ENCODE peak calls at places on chromosomes 12 and 14, in seven cellular contexts. One of them, this sample, is unnamed.

GRCh38 chr12:117484901-117485300 is 123.5 kb upstream of the NOS1 start:
- DNase-seq in K562: no peak
- DNase-seq in GM12878: no peak
- DNase-seq in HCT116: no peak
- DNase-seq in HepG2: no peak
- DNase-seq in SK-N-SH: no peak
- DNase-seq in H1: no peak
- DNase-seq in this sample: no peak

GRCh38 chr14:69715725-69716482 is 51.0 kb upstream of the SRSF5 start:
- DNase-seq in K562: no peak
- DNase-seq in GM12878: no peak
- DNase-seq in HCT116: no peak
- DNase-seq in HepG2: no peak
- DNase-seq in SK-N-SH: peak; percentile 80
- DNase-seq in H1: no peak
- DNase-seq in this sample: no peak

GRCh38 chr12:25557830-25558436 is 4.8 kb upstream of the LMNTD1 start:
- DNase-seq in K562: peak; percentile 44
- DNase-seq in GM12878: no peak
- DNase-seq in HCT116: peak; percentile 54
- DNase-seq in HepG2: peak; percentile 11
- DNase-seq in SK-N-SH: peak; percentile 8
- DNase-seq in H1: no peak
- DNase-seq in this sample: no peak

GRCh38 chr12:43711348-43711747 is 47.2 kb downstream of the PUS7L start:
- DNase-seq in K562: no peak
- DNase-seq in GM12878: no peak
- DNase-seq in HCT116: no peak
- DNase-seq in HepG2: no peak
- DNase-seq in SK-N-SH: no peak
- DNase-seq in H1: no peak
- DNase-seq in this sample: no peak

GRCh38 chr12:87196329-87196728 is 832.9 kb downstream of the C12orf50 start:
- DNase-seq in K562: no peak
- DNase-seq in GM12878: no peak
- DNase-seq in HCT116: no peak
- DNase-seq in HepG2: no peak
- DNase-seq in SK-N-SH: no peak
- DNase-seq in H1: no peak
- DNase-seq in this sample: no peak

GRCh38 chr14:35051796-35052195 is 5.7 kb downstream of the FAM177A1 start:
- DNase-seq in K562: no peak
- DNase-seq in GM12878: no peak
- DNase-seq in HCT116: no peak
- DNase-seq in HepG2: peak; percentile 89
- DNase-seq in SK-N-SH: no peak
- DNase-seq in H1: no peak
- DNase-seq in this sample: no peak

GRCh38 chr12:53699673-53700015 is 23.8 kb upstream of the ATP5MC2 start:
- DNase-seq in K562: no peak
- DNase-seq in GM12878: no peak
- DNase-seq in HCT116: no peak
- DNase-seq in HepG2: no peak
- DNase-seq in SK-N-SH: no peak
- DNase-seq in H1: no peak
- DNase-seq in this sample: no peak

GRCh38 chr12:25504744-25505143 is 48.3 kb downstream of the LMNTD1 start:
- DNase-seq in K562: no peak
- DNase-seq in GM12878: no peak
- DNase-seq in HCT116: no peak
- DNase-seq in HepG2: no peak
- DNase-seq in SK-N-SH: no peak
- DNase-seq in H1: no peak
- DNase-seq in this sample: no peak

GRCh38 chr12:6341439-6342139 is at the start of gene TNFRSF1A:
- DNase-seq in K562: peak; percentile 84
- DNase-seq in GM12878: no peak
- DNase-seq in HCT116: no peak
- DNase-seq in HepG2: peak; percentile 65
- DNase-seq in SK-N-SH: peak; percentile 83
- DNase-seq in H1: no peak
- DNase-seq in this sample: no peak

GRCh38 chr14:70292716-70293115 is 66.8 kb downstream of the COX16 start:
- DNase-seq in K562: no peak
- DNase-seq in GM12878: no peak
- DNase-seq in HCT116: no peak
- DNase-seq in HepG2: no peak
- DNase-seq in SK-N-SH: no peak
- DNase-seq in H1: no peak
- DNase-seq in this sample: no peak

GRCh38 chr12:76236640-76237039 is 111.6 kb downstream of the BBS10 start:
- DNase-seq in K562: no peak
- DNase-seq in GM12878: no peak
- DNase-seq in HCT116: peak; percentile 58
- DNase-seq in HepG2: peak; percentile 12
- DNase-seq in SK-N-SH: no peak
- DNase-seq in H1: peak; percentile 8
- DNase-seq in this sample: peak; percentile 63

GRCh38 chr14:32950584-32950983 is 11.9 kb downstream of the NPAS3 start:
- DNase-seq in K562: no peak
- DNase-seq in GM12878: no peak
- DNase-seq in HCT116: no peak
- DNase-seq in HepG2: no peak
- DNase-seq in SK-N-SH: no peak
- DNase-seq in H1: no peak
- DNase-seq in this sample: no peak

GRCh38 chr12:72077111-72077820 is 138.6 kb downstream of the TPH2 start:
- DNase-seq in K562: no peak
- DNase-seq in GM12878: no peak
- DNase-seq in HCT116: no peak
- DNase-seq in HepG2: no peak
- DNase-seq in SK-N-SH: no peak
- DNase-seq in H1: no peak
- DNase-seq in this sample: no peak

GRCh38 chr14:51604078-51604477 is 47.6 kb upstream of the FRMD6 start:
- DNase-seq in K562: no peak
- DNase-seq in GM12878: no peak
- DNase-seq in HCT116: no peak
- DNase-seq in HepG2: no peak
- DNase-seq in SK-N-SH: no peak
- DNase-seq in H1: no peak
- DNase-seq in this sample: no peak

GRCh38 chr12:52235822-52236291 is 2.8 kb downstream of the KRT7 start:
- DNase-seq in K562: no peak
- DNase-seq in GM12878: no peak
- DNase-seq in HCT116: no peak
- DNase-seq in HepG2: no peak
- DNase-seq in SK-N-SH: peak; percentile 9
- DNase-seq in H1: no peak
- DNase-seq in this sample: no peak

GRCh38 chr14:20376071-20376588 is 32.7 kb downstream of the PARP2 start:
- DNase-seq in K562: no peak
- DNase-seq in GM12878: no peak
- DNase-seq in HCT116: no peak
- DNase-seq in HepG2: peak; percentile 67
- DNase-seq in SK-N-SH: no peak
- DNase-seq in H1: no peak
- DNase-seq in this sample: no peak

GRCh38 chr14:61585598-61586538 is 109.4 kb upstream of the HIF1A start:
- DNase-seq in K562: no peak
- DNase-seq in GM12878: no peak
- DNase-seq in HCT116: no peak
- DNase-seq in HepG2: no peak
- DNase-seq in SK-N-SH: no peak
- DNase-seq in H1: no peak
- DNase-seq in this sample: no peak

GRCh38 chr14:29463727-29464370 is 463.8 kb downstream of the PRKD1 start:
- DNase-seq in K562: no peak
- DNase-seq in GM12878: no peak
- DNase-seq in HCT116: no peak
- DNase-seq in HepG2: no peak
- DNase-seq in SK-N-SH: no peak
- DNase-seq in H1: no peak
- DNase-seq in this sample: no peak

GRCh38 chr14:87108726-87109125 is 884.3 kb downstream of the GALC start:
- DNase-seq in K562: no peak
- DNase-seq in GM12878: no peak
- DNase-seq in HCT116: no peak
- DNase-seq in HepG2: no peak
- DNase-seq in SK-N-SH: no peak
- DNase-seq in H1: no peak
- DNase-seq in this sample: no peak

GRCh38 chr12:49288412-49288853 is 6.5 kb upstream of the PRPH start:
- DNase-seq in K562: peak; percentile 76
- DNase-seq in GM12878: peak; percentile 19
- DNase-seq in HCT116: peak; percentile 46
- DNase-seq in HepG2: peak; percentile 34
- DNase-seq in SK-N-SH: peak; percentile 76
- DNase-seq in H1: peak; percentile 82
- DNase-seq in this sample: no peak

GRCh38 chr14:24678801-24679247 is 44.8 kb upstream of the GZMB start:
- DNase-seq in K562: peak; percentile 87
- DNase-seq in GM12878: peak; percentile 72
- DNase-seq in HCT116: peak; percentile 82
- DNase-seq in HepG2: peak; percentile 98
- DNase-seq in SK-N-SH: peak; percentile 70
- DNase-seq in H1: peak; percentile 69
- DNase-seq in this sample: peak; percentile 52

GRCh38 chr14:75877292-75877691 is 104.5 kb downstream of the TGFB3 start:
- DNase-seq in K562: no peak
- DNase-seq in GM12878: no peak
- DNase-seq in HCT116: no peak
- DNase-seq in HepG2: no peak
- DNase-seq in SK-N-SH: no peak
- DNase-seq in H1: no peak
- DNase-seq in this sample: no peak

GRCh38 chr12:3998397-3998796 is 125.2 kb upstream of the PARP11 start:
- DNase-seq in K562: no peak
- DNase-seq in GM12878: no peak
- DNase-seq in HCT116: no peak
- DNase-seq in HepG2: no peak
- DNase-seq in SK-N-SH: no peak
- DNase-seq in H1: no peak
- DNase-seq in this sample: no peak
- H3K4me1 ChIP-seq in K562: no peaks in the 10 kb centered on the region
- H3K4me1 ChIP-seq in GM12878: no peaks in the 10 kb centered on the region
- H3K4me1 ChIP-seq in HCT116: no peaks in the 10 kb centered on the region
- H3K4me1 ChIP-seq in HepG2: peaks cover 52% of the 10 kb centered on the region
- H3K4me1 ChIP-seq in SK-N-SH: no peaks in the 10 kb centered on the region
- H3K4me1 ChIP-seq in H1: peaks cover 2% of the 10 kb centered on the region
- H3K4me1 ChIP-seq in this sample: no peaks in the 10 kb centered on the region

GRCh38 chr14:104935026-104935650 is 10.5 kb downstream of the PLD4 start:
- DNase-seq in K562: no peak
- DNase-seq in GM12878: no peak
- DNase-seq in HCT116: no peak
- DNase-seq in HepG2: no peak
- DNase-seq in SK-N-SH: no peak
- DNase-seq in H1: no peak
- DNase-seq in this sample: peak; percentile 22
- TF ChIP-seq SIN3A in K562: no peak
- TF ChIP-seq SIN3A in GM12878: no peak
- TF ChIP-seq SIN3A in HCT116: no peak
- TF ChIP-seq SIN3A in HepG2: no peak
- TF ChIP-seq SIN3A in SK-N-SH: no peak
- TF ChIP-seq SIN3A in H1: no peak
- TF ChIP-seq SIN3A in this sample: no peak

DNA sequence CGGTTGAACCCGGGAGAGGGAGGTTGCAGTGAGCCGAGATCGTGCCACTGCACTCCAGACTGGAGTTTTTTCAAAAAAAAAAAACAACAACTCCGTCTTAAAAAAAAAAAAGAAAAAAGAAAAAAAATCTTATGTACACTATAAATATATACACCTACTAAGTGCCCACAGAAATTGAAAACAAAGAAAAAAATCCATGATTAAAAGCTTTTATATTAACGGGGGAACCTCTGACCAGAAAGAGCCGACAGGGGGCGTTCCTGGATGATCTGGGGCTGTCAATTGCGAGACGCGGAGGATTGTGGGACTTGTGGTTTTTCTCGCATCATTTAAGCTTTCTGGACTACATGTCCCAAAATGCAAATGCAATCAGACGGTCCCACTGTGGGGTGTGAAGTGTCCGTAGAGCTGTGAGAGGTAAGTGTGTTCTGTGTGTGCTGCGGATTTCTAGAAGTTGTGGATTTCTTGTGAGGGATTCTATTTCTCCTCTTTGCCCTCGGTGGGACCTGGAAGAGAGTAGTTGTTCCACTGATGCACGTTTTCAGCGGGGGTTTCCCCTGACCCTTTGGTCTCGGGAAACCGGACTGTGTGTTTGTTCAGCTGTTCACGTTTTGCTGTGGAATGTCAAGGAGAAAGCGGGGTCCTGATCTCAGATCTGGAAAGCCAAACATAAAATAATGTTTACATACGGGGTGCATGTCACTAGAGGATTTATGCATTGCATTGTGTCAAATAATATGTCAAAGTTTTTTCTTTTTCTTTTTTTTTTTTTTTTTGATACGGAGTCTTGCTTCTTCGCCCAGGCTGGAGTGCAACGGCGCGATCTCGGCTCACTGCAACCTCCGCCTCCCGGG is at the start of gene SIRT4:
- DNase-seq in K562: peak; percentile 96
- DNase-seq in GM12878: peak; percentile 88
- DNase-seq in HCT116: peak; percentile 91
- DNase-seq in HepG2: peak; percentile 93
- DNase-seq in SK-N-SH: peak; percentile 91
- DNase-seq in H1: peak; percentile 87
- DNase-seq in this sample: peak; percentile 89
- TF ChIP-seq POLR2AphosphoS5 in K562: peak; percentile 42
- TF ChIP-seq POLR2AphosphoS5 in GM12878: no peak
- TF ChIP-seq POLR2AphosphoS5 in HCT116: peak; percentile 77
- TF ChIP-seq POLR2AphosphoS5 in HepG2: peak; percentile 75
- TF ChIP-seq POLR2AphosphoS5 in SK-N-SH: peak; percentile 53
- TF ChIP-seq POLR2AphosphoS5 in H1: no peak
- TF ChIP-seq POLR2AphosphoS5 in this sample: peak; percentile 57

GRCh38 chr12:106123551-106123991 is 15.2 kb downstream of the NUAK1 start:
- DNase-seq in K562: no peak
- DNase-seq in GM12878: no peak
- DNase-seq in HCT116: no peak
- DNase-seq in HepG2: no peak
- DNase-seq in SK-N-SH: no peak
- DNase-seq in H1: no peak
- DNase-seq in this sample: no peak

GRCh38 chr12:106122004-106122403 is 16.8 kb downstream of the NUAK1 start:
- DNase-seq in K562: no peak
- DNase-seq in GM12878: no peak
- DNase-seq in HCT116: no peak
- DNase-seq in HepG2: no peak
- DNase-seq in SK-N-SH: no peak
- DNase-seq in H1: no peak
- DNase-seq in this sample: no peak

GRCh38 chr12:106125351-106126085 is 13.2 kb downstream of the NUAK1 start:
- DNase-seq in K562: no peak
- DNase-seq in GM12878: no peak
- DNase-seq in HCT116: no peak
- DNase-seq in HepG2: no peak
- DNase-seq in SK-N-SH: no peak
- DNase-seq in H1: no peak
- DNase-seq in this sample: no peak

GRCh38 chr12:106120578-106121105 is 18.1 kb downstream of the NUAK1 start:
- DNase-seq in K562: no peak
- DNase-seq in GM12878: no peak
- DNase-seq in HCT116: no peak
- DNase-seq in HepG2: peak; percentile 84
- DNase-seq in SK-N-SH: no peak
- DNase-seq in H1: no peak
- DNase-seq in this sample: no peak

GRCh38 chr12:106123110-106123509 is 15.6 kb downstream of the NUAK1 start:
- DNase-seq in K562: no peak
- DNase-seq in GM12878: no peak
- DNase-seq in HCT116: no peak
- DNase-seq in HepG2: no peak
- DNase-seq in SK-N-SH: no peak
- DNase-seq in H1: no peak
- DNase-seq in this sample: no peak
- H3K4me1 ChIP-seq in K562: no peaks in the 10 kb centered on the region
- H3K4me1 ChIP-seq in GM12878: no peaks in the 10 kb centered on the region
- H3K4me1 ChIP-seq in HCT116: peaks cover 27% of the 10 kb centered on the region
- H3K4me1 ChIP-seq in HepG2: peaks cover 80% of the 10 kb centered on the region
- H3K4me1 ChIP-seq in SK-N-SH: peaks cover 13% of the 10 kb centered on the region
- H3K4me1 ChIP-seq in H1: peaks cover 7% of the 10 kb centered on the region
- H3K4me1 ChIP-seq in this sample: peaks cover 97% of the 10 kb centered on the region